ENCODE peak calls at places on chromosomes 5 and 9, in six cellular contexts. I, M, F, D, W and L are unnamed samples.

GRCh38 chr5:74576941-74577456 is 63.5 kb downstream of the ENC1 start:
- DNase-seq in I (peak), F (no peak), M (no peak), W (no peak), D (peak), L (no peak)

GRCh38 chr5:119323630-119324000 is 32.2 kb upstream of the TNFAIP8 start:
- DNase-seq in D (no peak), I (peak), F (no peak), W (peak), M (no peak), L (no peak)

GRCh38 chr5:160155017-160155725 is 35.9 kb upstream of the PWWP2A start:
- DNase-seq in W (no peak), I (no peak), F (no peak), D (no peak), M (no peak), L (no peak)

GRCh38 chr9:125867752-125868400 is 120.7 kb downstream of the PBX3 start:
- DNase-seq in D (no peak), M (no peak), F (no peak), W (no peak), I (peak), L (no peak)

GRCh38 chr9:134525841-134526797 is 115.5 kb upstream of the COL5A1 start:
- DNase-seq in D (no peak), M (no peak), W (no peak), I (no peak), F (peak), L (no peak)

GRCh38 chr9:78806492-78807160 is 509.7 kb downstream of the PSAT1 start:
- DNase-seq in D (no peak), W (no peak), I (no peak), M (no peak), F (no peak), L (no peak)

GRCh38 chr5:169978744-169979143 is 1.6 kb downstream of the INSYN2B start:
- DNase-seq in W (no peak), F (no peak), M (no peak), D (no peak), I (no peak), L (no peak)

GRCh38 chr5:54254482-54255198 is 55.7 kb downstream of the ARL15 start:
- DNase-seq in F (no peak), W (peak), D (no peak), I (peak), M (no peak), L (no peak)

GRCh38 chr9:116589392-116590354 is 97.4 kb upstream of the TRIM32 start:
- DNase-seq in W (peak), I (peak), M (no peak), D (no peak), F (no peak), L (peak)

GRCh38 chr5:131538177-131538593 is 96.8 kb downstream of the RAPGEF6 start:
- DNase-seq in I (no peak), F (no peak), M (no peak), W (peak), D (no peak), L (no peak)

GRCh38 chr9:134318481-134318891 is 7.8 kb upstream of the RXRA start:
- DNase-seq in I (no peak), D (no peak), W (no peak), M (peak), F (no peak), L (no peak)

DNA sequence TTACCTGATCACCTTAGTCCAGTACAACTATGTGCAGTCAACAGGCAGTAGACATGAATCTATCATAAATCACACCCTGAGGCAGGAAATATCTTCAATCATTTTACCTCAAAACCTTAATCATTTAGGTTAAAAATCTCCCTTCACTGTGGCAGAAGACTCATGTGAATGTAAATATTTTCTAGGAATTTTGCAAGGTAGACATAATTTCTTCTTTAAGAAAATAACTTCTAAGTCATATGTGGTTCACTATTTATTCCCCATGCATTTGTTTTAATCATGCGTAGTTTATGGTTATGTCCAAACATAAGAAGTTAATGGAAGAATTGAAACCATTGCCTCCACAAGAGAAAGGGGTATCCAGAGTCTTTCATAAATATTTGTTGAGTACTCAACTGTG is 97.0 kb downstream of the HMHB1 start:
- DNase-seq in M (no peak), D (no peak), I (no peak), F (no peak), W (no peak), L (no peak)
- TF ChIP-seq POLR2A in M (no peak), D (no peak), I (no peak), F (no peak), W (no peak), L (no peak)

GRCh38 chr9:105694848-105695581 is 674 bp downstream of the TMEM38B start:
- DNase-seq in I (peak), D (peak), F (peak), W (peak), M (peak), L (peak)

GRCh38 chr9:105697871-105698270 is 3.5 kb downstream of the TMEM38B start:
- DNase-seq in D (no peak), M (no peak), W (no peak), I (no peak), F (no peak), L (no peak)

GRCh38 chr9:105696219-105696793 is 2.0 kb downstream of the TMEM38B start:
- DNase-seq in M (no peak), F (no peak), D (no peak), I (no peak), W (no peak), L (no peak)

GRCh38 chr9:105693435-105694275 is 686 bp upstream of the TMEM38B start:
- DNase-seq in M (no peak), F (no peak), I (no peak), D (no peak), W (no peak), L (no peak)

DNA sequence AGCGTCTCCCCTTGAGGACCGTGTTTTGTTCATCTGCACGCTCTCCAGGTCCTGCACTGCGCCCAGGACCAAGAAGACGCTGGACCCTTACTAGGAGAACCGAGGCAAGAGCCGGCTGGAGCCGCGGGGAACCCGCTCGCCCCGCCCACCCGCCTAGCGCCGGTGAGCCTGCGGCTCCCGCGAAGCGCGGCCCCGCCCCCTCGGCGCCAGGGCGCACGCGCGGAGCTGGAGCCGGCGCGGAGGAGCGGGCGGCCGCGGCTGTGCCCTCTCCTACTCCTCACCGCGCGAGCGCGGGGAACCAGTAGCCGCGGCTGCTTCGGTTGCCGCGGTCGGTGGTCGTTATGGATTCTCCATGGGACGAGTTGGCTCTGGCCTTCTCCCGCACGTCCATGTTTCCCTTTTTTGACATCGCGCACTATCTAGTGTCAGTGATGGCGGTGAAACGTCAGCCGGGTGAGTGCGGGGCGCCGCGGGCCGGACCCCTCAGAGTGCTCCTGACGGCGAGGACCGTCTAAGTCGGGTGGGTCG is at the start of gene TMEM38B:
- DNase-seq in I (peak), W (peak), M (peak), F (peak), D (no peak), L (peak)
- TF ChIP-seq POLR2A in I (peak), W (peak), M (no peak), F (no peak), D (peak), L (peak)

DNA sequence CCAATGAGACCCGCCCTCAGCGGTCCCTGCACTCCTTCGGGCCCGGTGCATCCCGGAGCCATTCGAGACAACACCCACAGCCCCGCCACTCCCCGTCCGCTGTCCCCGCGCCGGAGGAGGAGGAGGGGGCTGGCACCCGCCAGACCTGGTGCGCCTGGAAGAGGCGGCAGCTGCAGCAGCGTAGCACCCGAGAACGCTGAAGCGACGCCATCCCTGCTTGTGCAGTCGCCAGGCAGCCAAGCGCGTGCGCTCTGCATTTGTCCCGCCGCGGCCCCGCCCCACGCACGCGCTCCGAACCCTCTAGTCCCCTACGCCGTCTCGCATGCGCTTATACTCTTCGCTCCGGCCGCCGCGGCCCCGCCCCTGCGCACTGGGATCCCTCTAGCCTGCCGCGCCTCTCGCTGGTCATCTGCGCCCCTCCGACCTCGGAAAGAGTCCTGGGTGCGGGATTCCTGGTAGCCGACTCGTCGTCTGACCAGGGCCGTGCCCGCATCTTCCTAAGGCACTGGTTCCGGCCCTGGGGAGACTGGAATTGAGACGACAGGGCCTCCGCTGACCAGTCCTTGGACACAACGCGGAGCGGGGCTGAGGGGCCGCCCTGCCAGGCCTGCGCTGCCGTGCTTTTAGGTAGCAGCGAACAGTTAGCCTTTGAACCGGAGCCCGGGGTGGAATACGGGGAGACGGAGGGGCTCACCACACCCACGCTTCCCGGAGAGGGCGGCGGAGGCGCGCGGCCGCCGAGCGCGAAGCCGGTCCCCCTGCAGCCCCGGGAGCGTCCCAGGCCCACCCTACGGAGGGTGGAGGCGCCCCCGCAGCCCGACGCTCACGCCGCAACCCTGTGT is at the start of gene MRNIP:
- DNase-seq in D (peak), W (peak), M (peak), I (peak), F (peak), L (peak)
- TF ChIP-seq POLR2A in D (peak), W (peak), M (peak), I (peak), F (no peak), L (peak)

GRCh38 chr5:173616577-173617118 is at the start of gene BOD1:
- DNase-seq in D (peak), F (peak), W (peak), M (peak), I (peak), L (peak)
- TF ChIP-seq POLR2A in D (peak), F (no peak), W (peak), M (no peak), I (peak), L (peak)

GRCh38 chr9:128656416-128657343 is at the start of gene DYNC2I2:
- DNase-seq in D (peak), M (peak), F (peak), W (peak), I (peak), L (peak)
- TF ChIP-seq POLR2A in D (peak), M (peak), F (no peak), W (peak), I (peak), L (peak)

GRCh38 chr5:90017236-90017635 is 392.3 kb downstream of the CETN3 start:
- DNase-seq in W (no peak), F (no peak), I (no peak), M (no peak), D (no peak), L (no peak)

GRCh38 chr5:90020575-90021535 is 388.7 kb downstream of the CETN3 start:
- DNase-seq in M (no peak), F (no peak), W (peak), I (peak), D (peak), L (no peak)

GRCh38 chr5:90022711-90023053 is 386.9 kb downstream of the CETN3 start:
- DNase-seq in I (no peak), D (no peak), M (no peak), W (no peak), F (no peak), L (no peak)

DNA sequence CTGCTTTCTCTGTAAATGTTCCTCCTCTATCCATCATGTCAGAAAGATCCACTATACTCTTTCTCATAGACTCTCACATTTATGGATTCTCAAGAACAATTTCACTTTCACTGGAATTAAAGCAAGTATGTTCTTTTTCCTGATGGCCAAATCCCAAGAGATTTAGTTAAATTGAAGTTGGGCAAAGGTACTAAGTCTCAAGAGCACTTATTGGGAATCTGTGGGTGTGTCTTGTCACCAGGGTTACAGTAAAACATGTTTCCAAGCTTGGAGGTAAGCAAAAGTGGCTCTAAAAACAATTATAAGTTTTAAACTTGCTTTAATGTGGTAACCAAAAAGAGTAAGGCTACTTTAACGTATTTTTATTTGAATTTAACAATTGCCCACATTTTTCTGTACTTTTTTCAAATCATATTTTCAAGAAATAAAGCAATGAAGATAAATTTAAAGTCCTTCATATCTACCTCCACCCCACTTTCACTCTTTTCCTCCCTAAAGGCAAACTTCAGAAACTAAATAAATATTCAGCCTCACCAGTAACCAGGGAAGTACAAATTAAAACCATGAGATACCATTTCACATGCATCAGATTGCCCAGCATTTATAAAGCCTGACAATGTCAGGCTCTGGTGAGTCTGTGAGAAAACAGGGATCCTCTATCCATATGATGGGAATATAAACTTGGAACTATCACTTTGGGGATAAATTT is 387.4 kb downstream of the CETN3 start:
- DNase-seq in I (peak), M (no peak), W (no peak), F (no peak), D (no peak), L (no peak)
- TF ChIP-seq POLR2A in I (no peak), M (no peak), W (no peak), F (no peak), D (no peak), L (no peak)

DNA sequence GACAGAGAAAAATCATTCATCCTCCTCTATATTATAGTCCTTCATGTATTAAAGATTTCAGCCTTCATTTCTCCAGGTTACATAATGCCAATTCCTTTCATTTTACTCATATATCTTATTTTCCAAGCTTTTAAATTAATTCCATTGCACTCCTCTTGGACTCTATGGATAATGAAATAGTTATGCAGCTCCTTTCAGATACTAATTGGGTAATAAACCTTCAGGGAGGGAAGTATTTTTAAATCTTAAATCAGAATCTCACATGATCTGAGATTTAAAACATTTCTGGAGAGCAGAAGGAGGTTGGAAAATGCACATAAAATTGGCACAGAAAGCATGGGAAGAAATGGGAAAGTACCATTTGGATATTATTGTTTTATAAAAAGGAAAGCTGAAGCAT is 257.8 kb upstream of the NREP start:
- DNase-seq in W (no peak), D (no peak), M (no peak), F (no peak), I (no peak), L (no peak)
- TF ChIP-seq POLR2A in W (no peak), D (no peak), M (no peak), F (no peak), I (no peak), L (no peak)